ENCODE peak calls at places on chromosomes 13 and 19, in seven cellular contexts. X is choroid plexus epithelial cell, D is body of pancreas, V is cardiac muscle cell, O is AG04450, J is neural progenitor cell, B is transverse colon. W is an unnamed sample.

GRCh38 chr19:35986664-35987570 is 8.1 kb upstream of the SDHAF1 start:
- DNase-seq in X (no peak), D (peak; percentile 32), V (no peak), O (no peak), J (peak; percentile 76), B (peak; percentile 57), W (no peak)

GRCh38 chr13:34857561-34857960 is 84.5 kb upstream of the NBEA start:
- DNase-seq in X (no peak), D (no peak), V (no peak), O (no peak), J (no peak), B (no peak), W (no peak)

GRCh38 chr13:84130739-84131138 is 248.5 kb upstream of the SLITRK1 start:
- DNase-seq in X (no peak), D (no peak), V (no peak), O (no peak), J (no peak), B (no peak), W (no peak)

GRCh38 chr19:55473613-55474012 is 2.8 kb upstream of the ZNF628 start:
- DNase-seq in X (peak; percentile 60), D (no peak), V (no peak), O (no peak), J (peak; percentile 49), B (no peak), W (peak; percentile 76)

GRCh38 chr19:39362682-39363657 is 20.7 kb downstream of the SAMD4B start:
- DNase-seq in X (peak; percentile 89), D (no peak), V (peak; percentile 51), O (no peak), J (no peak), B (no peak), W (peak; percentile 67)

GRCh38 chr13:85728831-85729230 is 70.4 kb downstream of the SLITRK6 start:
- DNase-seq in X (peak; percentile 12), D (no peak), V (peak; percentile 3), O (peak; percentile 15), J (no peak), B (no peak), W (no peak)

GRCh38 chr13:57740719-57741118 is 109.2 kb downstream of the PCDH17 start:
- DNase-seq in X (no peak), D (no peak), V (no peak), O (no peak), J (no peak), B (no peak), W (no peak)

GRCh38 chr19:42370068-42370520 is 20.0 kb downstream of the CNFN start:
- DNase-seq in X (no peak), D (no peak), V (no peak), O (no peak), J (peak; percentile 45), B (no peak), W (no peak)

GRCh38 chr13:29140277-29140676 is 320.1 kb downstream of the MTUS2 start:
- DNase-seq in X (peak; percentile 80), D (no peak), V (peak; percentile 36), O (no peak), J (no peak), B (no peak), W (peak; percentile 83)

GRCh38 chr19:55437410-55437809 is 5.7 kb downstream of the SHISA7 start:
- DNase-seq in X (peak; percentile 74), D (peak; percentile 57), V (peak; percentile 83), O (no peak), J (peak; percentile 90), B (no peak), W (peak; percentile 57)

GRCh38 chr13:110133425-110134235 is 173.3 kb downstream of the COL4A1 start:
- DNase-seq in X (no peak), D (no peak), V (no peak), O (no peak), J (no peak), B (no peak), W (no peak)

GRCh38 chr19:10120538-10121198 is 969 bp upstream of the EIF3G start:
- DNase-seq in X (peak; percentile 70), D (no peak), V (peak; percentile 80), O (peak; percentile 50), J (no peak), B (no peak), W (peak; percentile 64)

GRCh38 chr13:43611631-43612416 is 174.9 kb downstream of the ENOX1 start:
- DNase-seq in X (no peak), D (no peak), V (no peak), O (no peak), J (no peak), B (no peak), W (no peak)

GRCh38 chr13:33264620-33264978 is 21.0 kb downstream of the STARD13 start:
- DNase-seq in X (no peak), D (no peak), V (no peak), O (no peak), J (no peak), B (peak; percentile 49), W (no peak)

GRCh38 chr19:590396-590745 is 690 bp downstream of the HCN2 start:
- DNase-seq in X (peak; percentile 57), D (no peak), V (peak; percentile 56), O (no peak), J (peak; percentile 66), B (no peak), W (peak; percentile 23)

GRCh38 chr13:59846845-59847620 is 316.7 kb downstream of the DIAPH3 start:
- DNase-seq in X (peak; percentile 33), D (no peak), V (peak; percentile 22), O (no peak), J (peak; percentile 65), B (no peak), W (peak; percentile 14)

GRCh38 chr13:70523622-70524021 is 415.4 kb upstream of the KLHL1 start:
- DNase-seq in X (peak; percentile 15), D (peak; percentile 11), V (no peak), O (no peak), J (no peak), B (no peak), W (no peak)

GRCh38 chr19:45211751-45212381 is 33.3 kb downstream of the BLOC1S3 start:
- DNase-seq in X (peak; percentile 7), D (peak; percentile 75), V (peak; percentile 67), O (no peak), J (no peak), B (no peak), W (no peak)

GRCh38 chr19:1483067-1483978 is 4.3 kb upstream of the C19orf25 start:
- DNase-seq in X (no peak), D (no peak), V (no peak), O (no peak), J (no peak), B (no peak), W (no peak)

GRCh38 chr19:42528354-42529247 is at the start of gene CEACAM1:
- DNase-seq in X (peak; percentile 23), D (peak; percentile 49), V (peak; percentile 53), O (no peak), J (no peak), B (peak; percentile 84), W (peak; percentile 23)

GRCh38 chr13:95536629-95537241 is 15.8 kb upstream of the CLDN10 start:
- DNase-seq in X (peak; percentile 65), D (peak; percentile 83), V (peak; percentile 57), O (no peak), J (no peak), B (no peak), W (peak; percentile 37)

GRCh38 chr13:80337706-80338105 is 3.2 kb downstream of the SPRY2 start:
- DNase-seq in X (no peak), D (no peak), V (peak; percentile 42), O (no peak), J (no peak), B (no peak), W (peak; percentile 44)

GRCh38 chr13:111325146-111325890 is 4.9 kb downstream of the TEX29 start:
- DNase-seq in X (no peak), D (no peak), V (no peak), O (no peak), J (no peak), B (no peak), W (no peak)

GRCh38 chr13:111324736-111325135 is 4.3 kb downstream of the TEX29 start:
- DNase-seq in X (no peak), D (no peak), V (no peak), O (no peak), J (no peak), B (no peak), W (no peak)

GRCh38 chr13:111326621-111326965 is 6.2 kb downstream of the TEX29 start:
- DNase-seq in X (no peak), D (no peak), V (no peak), O (no peak), J (no peak), B (no peak), W (no peak)

GRCh38 chr13:111326981-111327642 is 6.7 kb downstream of the TEX29 start:
- DNase-seq in X (no peak), D (no peak), V (no peak), O (no peak), J (no peak), B (no peak), W (no peak)

GRCh38 chr13:111325941-111326620 is 5.6 kb downstream of the TEX29 start:
- DNase-seq in X (no peak), D (no peak), V (no peak), O (no peak), J (no peak), B (no peak), W (no peak)
- TF ChIP-seq CTCF in X (no peak), D (no peak), V (no peak), O (no peak), J (no peak), B (no peak), W (no peak)

DNA sequence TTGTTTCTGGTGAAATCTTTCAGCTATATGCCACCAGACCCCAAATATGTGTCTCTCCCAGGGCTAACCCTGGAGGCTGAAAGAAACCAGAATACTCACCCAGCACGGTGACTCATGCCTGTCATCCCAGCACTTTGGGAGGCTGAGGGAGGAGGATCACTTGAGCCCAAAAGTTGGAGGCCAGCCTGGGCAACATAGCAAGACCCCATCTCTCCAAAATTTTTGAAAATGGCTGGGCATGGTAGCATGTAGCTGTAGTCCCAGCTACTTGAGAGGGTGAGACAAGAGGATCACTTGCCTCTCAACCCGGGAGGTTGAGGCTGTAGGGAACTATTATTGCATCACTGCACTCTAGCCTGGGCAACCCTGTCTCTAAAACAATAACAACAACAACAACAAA is 76.1 kb upstream of the UQCRFS1 start:
- DNase-seq in X (no peak), D (no peak), V (no peak), O (no peak), J (no peak), B (no peak), W (no peak)
- TF ChIP-seq CTCF in X (no peak), D (no peak), V (no peak), O (no peak), J (no peak), B (no peak), W (no peak)

GRCh38 chr19:8340341-8341096 is 2.5 kb downstream of the KANK3 start:
- DNase-seq in X (no peak), D (peak; percentile 19), V (peak; percentile 49), O (no peak), J (peak; percentile 44), B (peak; percentile 30), W (peak; percentile 96)
- TF ChIP-seq CTCF in X (peak; percentile 42), D (no peak), V (peak; percentile 28), O (peak; percentile 35), J (peak; percentile 25), B (peak; percentile 15), W (peak; percentile 32)

DNA sequence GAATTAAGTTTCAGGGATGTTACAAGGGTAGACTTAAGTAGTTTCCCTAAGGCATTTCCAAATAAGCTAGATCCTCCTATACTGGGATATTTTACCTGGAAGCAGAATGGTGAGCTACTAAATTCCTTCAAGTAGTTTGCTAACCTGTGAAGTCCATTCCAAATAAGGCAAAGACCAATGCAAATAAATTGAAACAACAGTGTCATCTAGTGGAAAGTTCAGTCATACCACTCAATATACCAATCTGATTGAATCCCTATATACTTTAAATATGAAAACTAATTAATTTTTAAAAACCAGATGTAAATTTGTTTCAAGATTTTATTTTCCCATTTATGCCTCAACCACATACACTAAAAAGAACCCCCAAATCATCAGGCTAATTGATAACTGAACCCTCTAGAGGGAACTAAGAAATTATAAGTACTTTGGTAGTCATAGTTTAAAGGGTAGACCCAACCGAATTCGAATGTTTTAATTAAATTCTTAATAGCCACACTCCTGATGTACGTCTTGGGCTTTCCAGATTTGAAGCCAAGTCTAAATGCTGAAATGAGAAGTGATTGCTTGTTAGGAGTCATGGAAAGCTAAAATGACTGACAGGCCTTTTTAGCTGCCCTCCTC is 223.7 kb downstream of the TBC1D4 start:
- DNase-seq in X (peak; percentile 81), D (no peak), V (peak; percentile 70), O (no peak), J (peak; percentile 47), B (no peak), W (peak; percentile 52)
- TF ChIP-seq CTCF in X (peak; percentile 73), D (peak; percentile 46), V (peak; percentile 69), O (peak; percentile 74), J (peak; percentile 77), B (peak; percentile 26), W (peak; percentile 63)